ENCODE peak calls at places on chromosome 1, in five cellular contexts. J, N, Q, R and O are unnamed samples.

GRCh38 chr1:186740324-186740723 is 60.1 kb upstream of the PTGS2 start:
- ATAC-seq in J (no peak), N (no peak), Q (no peak), R (no peak), O (no peak)

GRCh38 chr1:151611288-151611790 is 511 bp upstream of the SNX27 start:
- ATAC-seq in J (peak), N (peak), Q (peak), R (peak), O (peak)

GRCh38 chr1:90721210-90722194 is 4.4 kb upstream of the BARHL2 start:
- ATAC-seq in J (peak), N (no peak), Q (peak), R (no peak), O (no peak)

GRCh38 chr1:222202831-222203230 is 345.1 kb downstream of the HHIPL2 start:
- ATAC-seq in J (no peak), N (no peak), Q (no peak), R (no peak), O (no peak)

GRCh38 chr1:216606047-216606637 is 117.1 kb downstream of the ESRRG start:
- ATAC-seq in J (no peak), N (no peak), Q (no peak), R (no peak), O (no peak)

GRCh38 chr1:63135174-63135512 is 187.2 kb upstream of the FOXD3 start:
- ATAC-seq in J (peak), N (no peak), Q (peak), R (no peak), O (no peak)

GRCh38 chr1:145719230-145720079 is at the start of gene CD160:
- ATAC-seq in J (no peak), N (no peak), Q (no peak), R (no peak), O (no peak)

GRCh38 chr1:27451346-27451745 is 38.6 kb downstream of the WASF2 start:
- ATAC-seq in J (no peak), N (no peak), Q (no peak), R (no peak), O (no peak)

GRCh38 chr1:245060684-245061374 is 94.0 kb upstream of the KIF26B start:
- ATAC-seq in J (peak), N (peak), Q (peak), R (no peak), O (no peak)

GRCh38 chr1:247332215-247332900 is 691 bp upstream of the ZNF496 start:
- ATAC-seq in J (peak), N (peak), Q (peak), R (peak), O (peak)

GRCh38 chr1:25550155-25550506 is 6.7 kb downstream of the LDLRAP1 start:
- ATAC-seq in J (no peak), N (peak), Q (peak), R (no peak), O (no peak)

GRCh38 chr1:228340686-228341449 is 65.8 kb downstream of the TRIM11 start:
- ATAC-seq in J (peak), N (no peak), Q (no peak), R (no peak), O (no peak)

GRCh38 chr1:174743654-174744561 is 255.8 kb upstream of the CACYBP start:
- ATAC-seq in J (peak), N (peak), Q (peak), R (peak), O (no peak)

GRCh38 chr1:94321662-94322061 is 84.3 kb upstream of the ARHGAP29 start:
- ATAC-seq in J (no peak), N (no peak), Q (no peak), R (no peak), O (no peak)

GRCh38 chr1:247456914-247457638 is 828 bp downstream of the OR2B11 start:
- ATAC-seq in J (peak), N (peak), Q (peak), R (no peak), O (no peak)